ENCODE peak calls at places on chromosomes 16 and 17, in six cellular contexts. Z is PC-9, G is BE2C, J is colonic mucosa, W is mucosa of descending colon, A is right lobe of liver. I is an unnamed sample.

GRCh38 chr16:71834291-71834690 is 11.5 kb upstream of the ATXN1L start:
- DNase-seq in W (no peak), A (no peak), J (no peak), Z (no peak), G (no peak), I (no peak)

GRCh38 chr17:44795421-44795820 is 34.7 kb downstream of the GJC1 start:
- DNase-seq in A (no peak), J (no peak), G (no peak), Z (no peak), W (no peak), I (no peak)

GRCh38 chr17:10266477-10266876 is 68.1 kb upstream of the GAS7 start:
- DNase-seq in Z (no peak), A (no peak), J (no peak), G (no peak), W (no peak), I (no peak)

GRCh38 chr17:55086635-55087058 is 118.1 kb downstream of the STXBP4 start:
- DNase-seq in W (no peak), A (no peak), J (no peak), G (no peak), Z (peak; percentile 41), I (no peak)

GRCh38 chr17:3877220-3877619 is 15.6 kb downstream of the CAMKK1 start:
- DNase-seq in W (no peak), J (no peak), Z (no peak), G (no peak), A (no peak), I (no peak)

GRCh38 chr17:64781394-64781793 is 119.3 kb upstream of the SMURF2 start:
- DNase-seq in J (peak; percentile 69), W (peak; percentile 84), Z (peak; percentile 45), A (peak; percentile 63), G (no peak), I (peak; percentile 74)

GRCh38 chr17:67443931-67444597 is 67.0 kb downstream of the PITPNC1 start:
- DNase-seq in Z (no peak), A (no peak), J (no peak), W (no peak), G (no peak), I (peak; percentile 48)

GRCh38 chr16:85265789-85266188 is 153.5 kb upstream of the CIBAR2 start:
- DNase-seq in J (no peak), Z (no peak), W (no peak), A (no peak), G (no peak), I (peak; percentile 70)

GRCh38 chr16:53809088-53809951 is 105.4 kb downstream of the FTO start:
- DNase-seq in W (no peak), G (no peak), Z (no peak), J (no peak), A (no peak), I (no peak)

GRCh38 chr16:85308585-85309540 is 196.6 kb upstream of the CIBAR2 start:
- DNase-seq in A (no peak), J (no peak), Z (no peak), G (no peak), W (no peak), I (no peak)

GRCh38 chr16:58348986-58349385 is 43.3 kb upstream of the GINS3 start:
- DNase-seq in W (no peak), G (peak; percentile 84), A (no peak), J (no peak), Z (no peak), I (no peak)

GRCh38 chr16:57906385-57907316 is 64.3 kb downstream of the CNGB1 start:
- DNase-seq in G (no peak), J (no peak), Z (no peak), W (no peak), A (no peak), I (no peak)

GRCh38 chr16:23145608-23146007 is 3.6 kb downstream of the USP31 start:
- DNase-seq in W (no peak), Z (peak; percentile 63), J (no peak), A (no peak), G (no peak), I (no peak)

GRCh38 chr17:70868134-70868533 is 698.8 kb downstream of the KCNJ2 start:
- DNase-seq in W (no peak), A (no peak), Z (no peak), J (no peak), G (no peak), I (no peak)

GRCh38 chr16:57903656-57904055 is 67.3 kb downstream of the CNGB1 start:
- DNase-seq in J (peak; percentile 30), A (no peak), Z (no peak), W (no peak), G (no peak), I (no peak)

GRCh38 chr16:74625500-74626350 is 18.8 kb upstream of the GLG1 start:
- DNase-seq in J (no peak), W (no peak), A (peak; percentile 63), G (no peak), Z (no peak), I (no peak)

GRCh38 chr16:2180461-2180860 is 15.9 kb downstream of the CASKIN1 start:
- DNase-seq in J (no peak), G (no peak), Z (no peak), W (no peak), A (no peak), I (no peak)

GRCh38 chr17:80364091-80364691 is 50.8 kb upstream of the ENDOV start:
- DNase-seq in J (no peak), W (no peak), Z (no peak), A (no peak), G (peak; percentile 67), I (no peak)

GRCh38 chr17:56592487-56593072 is 919 bp upstream of the NOG start:
- DNase-seq in J (peak; percentile 36), G (peak; percentile 67), Z (peak; percentile 73), W (peak; percentile 68), A (peak; percentile 62), I (peak; percentile 47)

GRCh38 chr16:58393138-58393504 is 850 bp downstream of the GINS3 start:
- DNase-seq in Z (no peak), A (no peak), J (no peak), W (no peak), G (no peak), I (no peak)

DNA sequence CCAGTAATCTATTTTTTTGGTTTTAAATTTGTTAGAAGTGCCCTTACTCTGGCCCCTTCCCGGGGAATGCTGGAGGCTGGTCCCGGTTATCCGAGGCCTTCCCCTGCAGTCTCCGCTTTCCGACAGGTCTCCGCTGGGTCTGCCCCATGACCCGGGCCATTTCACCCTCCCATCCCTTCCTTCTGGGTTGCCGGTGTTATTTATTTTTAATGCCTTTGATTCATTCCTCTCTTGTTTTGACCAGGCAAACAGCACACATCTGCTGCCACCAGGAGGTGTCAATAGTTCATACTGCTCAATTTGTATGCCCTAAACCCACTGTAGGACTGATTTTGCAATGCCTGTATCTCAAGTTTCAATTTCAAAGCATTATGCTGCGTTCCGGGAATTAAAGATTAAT is 113.2 kb upstream of the IRX5 start:
- DNase-seq in Z (peak; percentile 44), J (no peak), W (no peak), G (no peak), A (no peak), I (no peak)
- TF ChIP-seq CTCF in Z (peak; percentile 69), J (no peak), W (no peak), G (peak; percentile 46), A (peak; percentile 32), I (no peak)

GRCh38 chr17:923633-924032 is 55.9 kb downstream of the NXN start:
- DNase-seq in J (no peak), Z (no peak), G (no peak), W (no peak), A (no peak), I (no peak)
- H3K9me3 ChIP-seq in J (no peaks in the 10 kb centered on the region), Z (no peaks in the 10 kb centered on the region), G (no peaks in the 10 kb centered on the region), W (no peaks in the 10 kb centered on the region), A (no peaks in the 10 kb centered on the region), I (no peaks in the 10 kb centered on the region)

DNA sequence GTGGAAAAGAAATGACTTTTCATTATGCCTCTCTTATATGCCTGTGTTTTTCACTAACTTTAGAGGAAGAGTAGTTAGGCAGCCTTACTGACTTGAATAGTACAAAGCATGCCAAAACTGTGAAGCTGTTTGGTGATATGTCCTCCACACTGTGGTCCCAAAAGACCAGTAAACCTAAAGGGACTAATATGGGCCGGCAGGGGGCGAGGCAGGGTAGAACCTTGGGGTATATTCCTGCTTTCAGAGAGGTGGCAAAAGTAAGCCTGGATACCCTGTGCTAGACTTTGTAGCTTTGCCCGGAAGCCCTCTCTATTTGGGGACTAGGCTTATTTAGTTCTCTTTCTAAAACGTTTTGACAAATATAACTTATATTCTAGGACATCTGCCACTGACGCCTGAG is 36.5 kb upstream of the VWA3A start:
- DNase-seq in Z (no peak), J (no peak), A (no peak), G (peak; percentile 21), W (no peak), I (no peak)
- TF ChIP-seq CTCF in Z (no peak), J (no peak), A (no peak), G (peak; percentile 26), W (no peak), I (no peak)

GRCh38 chr17:16551878-16552636 is 16.9 kb downstream of the ZNF287 start:
- DNase-seq in A (no peak), G (no peak), J (no peak), W (no peak), Z (no peak), I (no peak)
- H3K9me3 ChIP-seq in A (peaks cover 3% of the 10 kb centered on the region), G (no peaks in the 10 kb centered on the region), J (peaks cover 10% of the 10 kb centered on the region), W (peaks cover 100% of the 10 kb centered on the region), Z (peaks cover 17% of the 10 kb centered on the region), I (peaks cover 7% of the 10 kb centered on the region)

DNA sequence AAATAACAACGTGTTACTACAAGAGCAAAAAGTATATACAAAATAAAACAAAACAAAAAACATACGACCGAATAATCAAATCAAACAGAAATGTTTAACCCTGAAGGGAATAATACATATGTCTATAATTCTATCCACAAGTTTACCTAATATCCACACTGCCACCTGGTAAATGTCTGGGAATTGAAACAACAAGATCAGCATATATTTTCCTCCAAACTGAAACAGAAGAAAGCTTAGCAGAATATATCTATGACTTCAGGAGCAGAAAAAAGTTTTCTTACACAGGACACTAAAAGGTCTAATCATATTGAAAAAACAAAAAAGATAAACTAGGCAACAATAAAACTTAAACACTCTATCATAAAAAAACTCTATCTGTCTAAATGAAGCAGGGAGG is 404.0 kb downstream of the CDH11 start:
- DNase-seq in A (no peak), Z (no peak), W (no peak), G (no peak), J (no peak), I (no peak)
- TF ChIP-seq CTCF in A (no peak), Z (no peak), W (no peak), G (no peak), J (no peak), I (no peak)

DNA sequence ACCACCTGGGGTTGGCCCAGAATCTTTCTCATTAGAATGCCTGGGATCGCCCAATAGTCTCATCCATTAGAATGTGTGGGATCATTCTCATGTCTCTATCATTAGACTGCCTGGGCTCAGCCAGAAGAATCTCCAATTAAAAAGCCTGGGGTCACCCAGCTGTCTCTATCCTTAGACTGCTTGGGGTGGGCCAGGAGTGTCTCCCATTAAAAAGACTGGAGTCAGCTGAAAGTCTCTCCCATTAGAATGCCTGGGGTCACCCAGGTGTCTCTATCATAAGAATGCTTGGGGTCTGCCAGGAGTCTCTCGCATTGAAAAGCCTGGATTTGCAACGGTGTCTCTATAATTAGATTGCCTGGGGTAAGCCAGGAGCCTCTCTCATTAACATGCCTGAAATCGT is 2225.7 kb downstream of the TP53TG3F start:
- DNase-seq in G (no peak), A (no peak), J (no peak), Z (no peak), W (no peak), I (no peak)
- H3K9me3 ChIP-seq in G (no peaks in the 10 kb centered on the region), A (no peaks in the 10 kb centered on the region), J (no peaks in the 10 kb centered on the region), Z (no peaks in the 10 kb centered on the region), W (peaks cover 92% of the 10 kb centered on the region), I (no peaks in the 10 kb centered on the region)

GRCh38 chr16:8194795-8195194 is 395.5 kb downstream of the TMEM114 start:
- DNase-seq in W (no peak), A (no peak), Z (no peak), J (no peak), G (peak; percentile 9), I (no peak)
- TF ChIP-seq CTCF in W (no peak), A (no peak), Z (peak; percentile 50), J (no peak), G (peak; percentile 42), I (no peak)

GRCh38 chr16:3186946-3187690 is 886 bp upstream of the OR1F1 start:
- DNase-seq in W (no peak), Z (no peak), G (no peak), A (no peak), J (no peak), I (no peak)
- H3K9me3 ChIP-seq in W (no peaks in the 10 kb centered on the region), Z (no peaks in the 10 kb centered on the region), G (no peaks in the 10 kb centered on the region), A (no peaks in the 10 kb centered on the region), J (no peaks in the 10 kb centered on the region), I (no peaks in the 10 kb centered on the region)